ENCODE peak calls at places on chromosomes 3 and 15, in nine cellular contexts. One of them, this sample, is unnamed.

GRCh38 chr15:66172339-66172980 is 81.1 kb downstream of the MEGF11 start:
- DNase-seq in endothelial cell: no peak
- DNase-seq in fibroblast of lung: no peak
- DNase-seq in NCI-H1417: no peak
- DNase-seq in DMS153: no peak
- DNase-seq in T-cell: no peak
- DNase-seq in CD8-positive, alpha-beta T cell: no peak
- DNase-seq in heart right ventricle: no peak
- DNase-seq in activated T-helper 1 cell treated with Interleukin-2 at 50 U/mL for 16 hours: no peak
- DNase-seq in this sample: no peak

GRCh38 chr3:188788621-188789081 is 383.1 kb upstream of the TPRG1 start:
- DNase-seq in T-cell: peak; percentile 12
- DNase-seq in endothelial cell: no peak
- DNase-seq in activated T-helper 1 cell treated with Interleukin-2 at 50 U/mL for 16 hours: peak; percentile 1
- DNase-seq in fibroblast of lung: peak; percentile 98
- DNase-seq in DMS153: no peak
- DNase-seq in heart right ventricle: no peak
- DNase-seq in NCI-H1417: no peak
- DNase-seq in CD8-positive, alpha-beta T cell: peak; percentile 43
- DNase-seq in this sample: peak; percentile 55

GRCh38 chr15:101329867-101330380 is 34.9 kb upstream of the SNRPA1 start:
- DNase-seq in fibroblast of lung: no peak
- DNase-seq in activated T-helper 1 cell treated with Interleukin-2 at 50 U/mL for 16 hours: no peak
- DNase-seq in DMS153: no peak
- DNase-seq in CD8-positive, alpha-beta T cell: no peak
- DNase-seq in NCI-H1417: no peak
- DNase-seq in endothelial cell: no peak
- DNase-seq in heart right ventricle: no peak
- DNase-seq in T-cell: no peak
- DNase-seq in this sample: no peak

GRCh38 chr3:149473314-149473990 is 1.0 kb upstream of the TM4SF4 start:
- DNase-seq in fibroblast of lung: peak; percentile 87
- DNase-seq in DMS153: peak; percentile 27
- DNase-seq in CD8-positive, alpha-beta T cell: no peak
- DNase-seq in T-cell: no peak
- DNase-seq in activated T-helper 1 cell treated with Interleukin-2 at 50 U/mL for 16 hours: no peak
- DNase-seq in endothelial cell: no peak
- DNase-seq in heart right ventricle: no peak
- DNase-seq in NCI-H1417: no peak
- DNase-seq in this sample: no peak

GRCh38 chr3:58679974-58680656 is 13.5 kb upstream of the FAM3D start:
- DNase-seq in fibroblast of lung: no peak
- DNase-seq in endothelial cell: no peak
- DNase-seq in T-cell: no peak
- DNase-seq in heart right ventricle: no peak
- DNase-seq in activated T-helper 1 cell treated with Interleukin-2 at 50 U/mL for 16 hours: no peak
- DNase-seq in DMS153: no peak
- DNase-seq in CD8-positive, alpha-beta T cell: no peak
- DNase-seq in NCI-H1417: no peak
- DNase-seq in this sample: no peak

GRCh38 chr3:38227989-38228388 is 37.6 kb upstream of the SLC22A13 start:
- DNase-seq in CD8-positive, alpha-beta T cell: no peak
- DNase-seq in activated T-helper 1 cell treated with Interleukin-2 at 50 U/mL for 16 hours: no peak
- DNase-seq in endothelial cell: no peak
- DNase-seq in NCI-H1417: no peak
- DNase-seq in T-cell: no peak
- DNase-seq in DMS153: no peak
- DNase-seq in fibroblast of lung: peak; percentile 52
- DNase-seq in heart right ventricle: no peak
- DNase-seq in this sample: no peak

GRCh38 chr3:101721650-101721917 is 2.8 kb upstream of the CEP97 start:
- DNase-seq in endothelial cell: no peak
- DNase-seq in CD8-positive, alpha-beta T cell: no peak
- DNase-seq in activated T-helper 1 cell treated with Interleukin-2 at 50 U/mL for 16 hours: no peak
- DNase-seq in NCI-H1417: no peak
- DNase-seq in fibroblast of lung: no peak
- DNase-seq in DMS153: no peak
- DNase-seq in heart right ventricle: no peak
- DNase-seq in T-cell: no peak
- DNase-seq in this sample: no peak

GRCh38 chr15:85777291-85778106 is 17.2 kb downstream of the KLHL25 start:
- DNase-seq in DMS153: no peak
- DNase-seq in endothelial cell: no peak
- DNase-seq in CD8-positive, alpha-beta T cell: no peak
- DNase-seq in NCI-H1417: no peak
- DNase-seq in fibroblast of lung: no peak
- DNase-seq in heart right ventricle: no peak
- DNase-seq in T-cell: no peak
- DNase-seq in activated T-helper 1 cell treated with Interleukin-2 at 50 U/mL for 16 hours: no peak
- DNase-seq in this sample: no peak

GRCh38 chr3:183449791-183450190 is 21.4 kb upstream of the MCF2L2 start:
- DNase-seq in endothelial cell: no peak
- DNase-seq in T-cell: no peak
- DNase-seq in activated T-helper 1 cell treated with Interleukin-2 at 50 U/mL for 16 hours: no peak
- DNase-seq in fibroblast of lung: peak; percentile 49
- DNase-seq in heart right ventricle: no peak
- DNase-seq in CD8-positive, alpha-beta T cell: no peak
- DNase-seq in DMS153: no peak
- DNase-seq in NCI-H1417: no peak
- DNase-seq in this sample: no peak

GRCh38 chr3:21170964-21171363 is 580.0 kb downstream of the ZNF385D start:
- DNase-seq in activated T-helper 1 cell treated with Interleukin-2 at 50 U/mL for 16 hours: no peak
- DNase-seq in DMS153: no peak
- DNase-seq in heart right ventricle: no peak
- DNase-seq in NCI-H1417: no peak
- DNase-seq in T-cell: no peak
- DNase-seq in endothelial cell: peak; percentile 43
- DNase-seq in CD8-positive, alpha-beta T cell: no peak
- DNase-seq in fibroblast of lung: peak; percentile 6
- DNase-seq in this sample: no peak

GRCh38 chr3:13229291-13229949 is 156.2 kb upstream of the IQSEC1 start:
- DNase-seq in activated T-helper 1 cell treated with Interleukin-2 at 50 U/mL for 16 hours: no peak
- DNase-seq in NCI-H1417: peak; percentile 13
- DNase-seq in T-cell: no peak
- DNase-seq in endothelial cell: no peak
- DNase-seq in fibroblast of lung: no peak
- DNase-seq in DMS153: no peak
- DNase-seq in heart right ventricle: no peak
- DNase-seq in CD8-positive, alpha-beta T cell: no peak
- DNase-seq in this sample: no peak

GRCh38 chr3:173977747-173978146 is 580.2 kb downstream of the NLGN1 start:
- DNase-seq in CD8-positive, alpha-beta T cell: no peak
- DNase-seq in DMS153: no peak
- DNase-seq in heart right ventricle: no peak
- DNase-seq in T-cell: no peak
- DNase-seq in fibroblast of lung: peak; percentile 83
- DNase-seq in NCI-H1417: no peak
- DNase-seq in activated T-helper 1 cell treated with Interleukin-2 at 50 U/mL for 16 hours: no peak
- DNase-seq in endothelial cell: no peak
- DNase-seq in this sample: no peak

GRCh38 chr15:50431204-50431603 is 7.0 kb downstream of the USP8 start:
- DNase-seq in endothelial cell: no peak
- DNase-seq in activated T-helper 1 cell treated with Interleukin-2 at 50 U/mL for 16 hours: no peak
- DNase-seq in fibroblast of lung: no peak
- DNase-seq in T-cell: no peak
- DNase-seq in NCI-H1417: no peak
- DNase-seq in heart right ventricle: no peak
- DNase-seq in DMS153: no peak
- DNase-seq in CD8-positive, alpha-beta T cell: no peak
- DNase-seq in this sample: no peak

GRCh38 chr3:71754610-71755253 is 1.1 kb downstream of the GPR27 start:
- DNase-seq in T-cell: no peak
- DNase-seq in CD8-positive, alpha-beta T cell: no peak
- DNase-seq in NCI-H1417: no peak
- DNase-seq in endothelial cell: no peak
- DNase-seq in fibroblast of lung: no peak
- DNase-seq in activated T-helper 1 cell treated with Interleukin-2 at 50 U/mL for 16 hours: no peak
- DNase-seq in heart right ventricle: no peak
- DNase-seq in DMS153: no peak
- DNase-seq in this sample: no peak

GRCh38 chr15:73626072-73626471 is 7.1 kb downstream of the NPTN start:
- DNase-seq in T-cell: no peak
- DNase-seq in CD8-positive, alpha-beta T cell: no peak
- DNase-seq in NCI-H1417: no peak
- DNase-seq in activated T-helper 1 cell treated with Interleukin-2 at 50 U/mL for 16 hours: no peak
- DNase-seq in fibroblast of lung: no peak
- DNase-seq in endothelial cell: no peak
- DNase-seq in DMS153: no peak
- DNase-seq in heart right ventricle: no peak
- DNase-seq in this sample: no peak

GRCh38 chr3:175316799-175317198 is 457.7 kb downstream of the NAALADL2 start:
- DNase-seq in DMS153: no peak
- DNase-seq in NCI-H1417: peak; percentile 54
- DNase-seq in heart right ventricle: no peak
- DNase-seq in T-cell: no peak
- DNase-seq in activated T-helper 1 cell treated with Interleukin-2 at 50 U/mL for 16 hours: no peak
- DNase-seq in endothelial cell: no peak
- DNase-seq in CD8-positive, alpha-beta T cell: no peak
- DNase-seq in fibroblast of lung: no peak
- DNase-seq in this sample: no peak

GRCh38 chr3:59777559-59778178 is 727.8 kb upstream of the CFAP20DC start:
- DNase-seq in activated T-helper 1 cell treated with Interleukin-2 at 50 U/mL for 16 hours: no peak
- DNase-seq in heart right ventricle: no peak
- DNase-seq in DMS153: no peak
- DNase-seq in endothelial cell: no peak
- DNase-seq in NCI-H1417: no peak
- DNase-seq in T-cell: no peak
- DNase-seq in fibroblast of lung: no peak
- DNase-seq in CD8-positive, alpha-beta T cell: no peak
- DNase-seq in this sample: no peak

GRCh38 chr3:53155763-53156162 is 5.2 kb upstream of the PRKCD start:
- DNase-seq in activated T-helper 1 cell treated with Interleukin-2 at 50 U/mL for 16 hours: no peak
- DNase-seq in heart right ventricle: no peak
- DNase-seq in CD8-positive, alpha-beta T cell: no peak
- DNase-seq in fibroblast of lung: no peak
- DNase-seq in endothelial cell: no peak
- DNase-seq in NCI-H1417: no peak
- DNase-seq in T-cell: no peak
- DNase-seq in DMS153: no peak
- DNase-seq in this sample: no peak

GRCh38 chr3:10173926-10174435 is 9.3 kb downstream of the IRAK2 start:
- DNase-seq in activated T-helper 1 cell treated with Interleukin-2 at 50 U/mL for 16 hours: no peak
- DNase-seq in endothelial cell: no peak
- DNase-seq in fibroblast of lung: peak; percentile 99
- DNase-seq in CD8-positive, alpha-beta T cell: no peak
- DNase-seq in heart right ventricle: peak; percentile 85
- DNase-seq in DMS153: no peak
- DNase-seq in NCI-H1417: no peak
- DNase-seq in T-cell: no peak
- DNase-seq in this sample: no peak

GRCh38 chr3:153614563-153614962 is 452.5 kb downstream of the RAP2B start:
- DNase-seq in T-cell: no peak
- DNase-seq in NCI-H1417: no peak
- DNase-seq in DMS153: no peak
- DNase-seq in heart right ventricle: no peak
- DNase-seq in endothelial cell: no peak
- DNase-seq in fibroblast of lung: peak; percentile 75
- DNase-seq in CD8-positive, alpha-beta T cell: no peak
- DNase-seq in activated T-helper 1 cell treated with Interleukin-2 at 50 U/mL for 16 hours: no peak
- DNase-seq in this sample: no peak

GRCh38 chr3:23592961-23593931 is 212.5 kb upstream of the UBE2E1 start:
- DNase-seq in T-cell: no peak
- DNase-seq in endothelial cell: no peak
- DNase-seq in fibroblast of lung: no peak
- DNase-seq in CD8-positive, alpha-beta T cell: no peak
- DNase-seq in heart right ventricle: no peak
- DNase-seq in activated T-helper 1 cell treated with Interleukin-2 at 50 U/mL for 16 hours: no peak
- DNase-seq in NCI-H1417: no peak
- DNase-seq in DMS153: no peak
- DNase-seq in this sample: no peak

GRCh38 chr15:100831466-100831865 is 48.2 kb upstream of the ALDH1A3 start:
- DNase-seq in CD8-positive, alpha-beta T cell: no peak
- DNase-seq in endothelial cell: no peak
- DNase-seq in T-cell: no peak
- DNase-seq in DMS153: no peak
- DNase-seq in heart right ventricle: no peak
- DNase-seq in NCI-H1417: no peak
- DNase-seq in fibroblast of lung: no peak
- DNase-seq in activated T-helper 1 cell treated with Interleukin-2 at 50 U/mL for 16 hours: no peak
- DNase-seq in this sample: no peak

GRCh38 chr15:46014532-46014931 is 379.7 kb downstream of the SQOR start:
- DNase-seq in DMS153: no peak
- DNase-seq in activated T-helper 1 cell treated with Interleukin-2 at 50 U/mL for 16 hours: no peak
- DNase-seq in NCI-H1417: no peak
- DNase-seq in CD8-positive, alpha-beta T cell: no peak
- DNase-seq in fibroblast of lung: no peak
- DNase-seq in heart right ventricle: no peak
- DNase-seq in endothelial cell: no peak
- DNase-seq in T-cell: no peak
- DNase-seq in this sample: no peak

GRCh38 chr3:181717505-181717904 is 5.8 kb downstream of the SOX2 start:
- DNase-seq in endothelial cell: no peak
- DNase-seq in DMS153: peak; percentile 18
- DNase-seq in heart right ventricle: no peak
- DNase-seq in NCI-H1417: peak; percentile 34
- DNase-seq in fibroblast of lung: no peak
- DNase-seq in activated T-helper 1 cell treated with Interleukin-2 at 50 U/mL for 16 hours: no peak
- DNase-seq in CD8-positive, alpha-beta T cell: no peak
- DNase-seq in T-cell: no peak
- DNase-seq in this sample: no peak

GRCh38 chr3:157087398-157088132 is 72.4 kb downstream of the CCNL1 start:
- DNase-seq in endothelial cell: no peak
- DNase-seq in T-cell: no peak
- DNase-seq in activated T-helper 1 cell treated with Interleukin-2 at 50 U/mL for 16 hours: no peak
- DNase-seq in fibroblast of lung: peak; percentile 62
- DNase-seq in heart right ventricle: no peak
- DNase-seq in DMS153: no peak
- DNase-seq in CD8-positive, alpha-beta T cell: no peak
- DNase-seq in NCI-H1417: no peak
- DNase-seq in this sample: no peak

GRCh38 chr3:11154036-11154952 is at the start of gene HRH1:
- DNase-seq in T-cell: no peak
- DNase-seq in CD8-positive, alpha-beta T cell: no peak
- DNase-seq in DMS153: no peak
- DNase-seq in NCI-H1417: peak; percentile 35
- DNase-seq in endothelial cell: peak; percentile 20
- DNase-seq in activated T-helper 1 cell treated with Interleukin-2 at 50 U/mL for 16 hours: no peak
- DNase-seq in fibroblast of lung: peak; percentile 30
- DNase-seq in heart right ventricle: peak; percentile 24
- DNase-seq in this sample: no peak

GRCh38 chr15:70308011-70308761 is 210.5 kb upstream of the TLE3 start:
- DNase-seq in DMS153: no peak
- DNase-seq in T-cell: no peak
- DNase-seq in fibroblast of lung: no peak
- DNase-seq in CD8-positive, alpha-beta T cell: peak; percentile 22
- DNase-seq in activated T-helper 1 cell treated with Interleukin-2 at 50 U/mL for 16 hours: no peak
- DNase-seq in endothelial cell: no peak
- DNase-seq in NCI-H1417: no peak
- DNase-seq in heart right ventricle: no peak
- DNase-seq in this sample: no peak

GRCh38 chr3:170058127-170058526 is 20.3 kb downstream of the GPR160 start:
- DNase-seq in CD8-positive, alpha-beta T cell: no peak
- DNase-seq in T-cell: no peak
- DNase-seq in activated T-helper 1 cell treated with Interleukin-2 at 50 U/mL for 16 hours: no peak
- DNase-seq in DMS153: no peak
- DNase-seq in NCI-H1417: no peak
- DNase-seq in endothelial cell: no peak
- DNase-seq in heart right ventricle: no peak
- DNase-seq in fibroblast of lung: no peak
- DNase-seq in this sample: no peak

GRCh38 chr3:51591231-51591630 is 52.7 kb downstream of the RAD54L2 start:
- DNase-seq in activated T-helper 1 cell treated with Interleukin-2 at 50 U/mL for 16 hours: no peak
- DNase-seq in T-cell: no peak
- DNase-seq in endothelial cell: no peak
- DNase-seq in CD8-positive, alpha-beta T cell: no peak
- DNase-seq in NCI-H1417: no peak
- DNase-seq in heart right ventricle: no peak
- DNase-seq in DMS153: no peak
- DNase-seq in fibroblast of lung: peak; percentile 9
- DNase-seq in this sample: no peak